ENCODE peak calls at places on chromosome 13, in eight cellular contexts. T, L, K, P, A, Y, I and E are unnamed samples. For H3K36me3, the result is how much of the 10 kb centered on the place peaks cover.

GRCh38 chr13:105291987-105292386 is 1243.5 kb downstream of the EFNB2 start:
- DNase-seq in I (no peak), A (no peak), P (no peak), L (no peak), K (no peak), Y (no peak), T (no peak), E (no peak)

GRCh38 chr13:60448907-60449510 is 52.0 kb downstream of the TDRD3 start:
- DNase-seq in I (peak), A (no peak), K (no peak), Y (peak), P (no peak), T (no peak), L (peak), E (no peak)

GRCh38 chr13:71879129-71879535 is 12.1 kb upstream of the DACH1 start:
- DNase-seq in Y (peak), P (no peak), T (no peak), K (no peak), I (no peak), L (no peak), A (no peak), E (no peak)

GRCh38 chr13:48797127-48797526 is 143.4 kb downstream of the CYSLTR2 start:
- DNase-seq in L (no peak), A (no peak), T (no peak), Y (no peak), I (no peak), P (no peak), K (no peak), E (no peak)

GRCh38 chr13:51825165-51825592 is 19.8 kb downstream of the TMEM272 start:
- DNase-seq in L (no peak), T (no peak), I (no peak), A (no peak), K (no peak), P (peak), Y (peak), E (no peak)

GRCh38 chr13:75271851-75272250 is 210.1 kb downstream of the TBC1D4 start:
- DNase-seq in I (no peak), A (no peak), P (no peak), K (no peak), T (no peak), L (no peak), Y (no peak), E (no peak)

GRCh38 chr13:50798923-50799322 is 44.6 kb downstream of the DLEU7 start:
- DNase-seq in Y (no peak), T (no peak), P (no peak), I (peak), K (no peak), A (no peak), L (no peak), E (no peak)

GRCh38 chr13:106573279-106573831 is 5.4 kb upstream of the ARGLU1 start:
- DNase-seq in I (no peak), L (no peak), P (peak), Y (no peak), T (peak), K (no peak), A (no peak), E (no peak)

GRCh38 chr13:48573213-48573612 is 40.3 kb upstream of the RCBTB2 start:
- DNase-seq in A (no peak), I (no peak), Y (no peak), P (no peak), T (no peak), L (no peak), K (no peak), E (no peak)

GRCh38 chr13:42883142-42883541 is 101.8 kb downstream of the FAM216B start:
- DNase-seq in L (no peak), K (no peak), A (no peak), P (no peak), T (no peak), Y (no peak), I (no peak), E (no peak)

GRCh38 chr13:39538826-39539555 is 64.0 kb downstream of the LHFPL6 start:
- DNase-seq in I (peak), A (no peak), L (no peak), Y (no peak), K (no peak), P (no peak), T (no peak), E (no peak)

GRCh38 chr13:51734786-51735185 is 69.2 kb downstream of the DHRS12 start:
- DNase-seq in I (peak), A (no peak), K (no peak), P (no peak), T (no peak), Y (no peak), L (no peak), E (no peak)

GRCh38 chr13:79621902-79622301 is 140.9 kb downstream of the NDFIP2 start:
- DNase-seq in I (no peak), K (no peak), T (no peak), Y (no peak), L (peak), P (no peak), A (no peak), E (no peak)

GRCh38 chr13:107348931-107349330 is 781.0 kb upstream of the ARGLU1 start:
- DNase-seq in A (no peak), I (no peak), P (no peak), Y (no peak), L (no peak), K (no peak), T (no peak), E (no peak)

GRCh38 chr13:113836917-113837553 is 26.8 kb downstream of the GAS6 start:
- DNase-seq in K (no peak), T (peak), I (peak), Y (no peak), P (peak), L (no peak), A (no peak), E (peak)

GRCh38 chr13:33908111-33908510 is 90.2 kb downstream of the RFC3 start:
- DNase-seq in A (no peak), T (no peak), Y (no peak), I (no peak), L (no peak), K (no peak), P (no peak), E (no peak)

GRCh38 chr13:31154939-31155338 is 6.8 kb downstream of the HSPH1 start:
- DNase-seq in I (no peak), L (no peak), T (no peak), P (no peak), A (no peak), Y (no peak), K (no peak), E (no peak)
- H3K36me3 ChIP-seq in I (half or more), L (half or more), T (under half), P (under half), A (half or more), Y (half or more), K (half or more), E (under half)

GRCh38 chr13:23979361-23980159 is 82.3 kb upstream of the C1QTNF9B start:
- DNase-seq in T (peak), L (no peak), A (peak), K (peak), P (peak), I (peak), Y (no peak), E (peak)
- H3K4me3 ChIP-seq in T (peak), L (peak), A (peak), K (peak), P (peak), I (peak), Y (no peak), E (peak)

GRCh38 chr13:97261254-97262015 is 39.3 kb downstream of the MBNL2 start:
- DNase-seq in K (no peak), Y (no peak), P (no peak), L (no peak), I (no peak), A (peak), T (no peak), E (no peak)
- H3K36me3 ChIP-seq in K (under half), Y (under half), P (under half), L (half or more), I (under half), A (under half), T (under half), E (under half)

GRCh38 chr13:27824121-27824520 is 31.8 kb downstream of the GSX1 start:
- DNase-seq in Y (no peak), T (no peak), I (no peak), P (no peak), L (no peak), A (no peak), K (no peak), E (no peak)

GRCh38 chr13:27827646-27828045 is 35.4 kb downstream of the GSX1 start:
- DNase-seq in I (no peak), L (no peak), P (no peak), Y (no peak), T (no peak), A (no peak), K (no peak), E (no peak)

GRCh38 chr13:27825153-27825552 is 32.9 kb downstream of the GSX1 start:
- DNase-seq in A (no peak), I (no peak), Y (no peak), K (no peak), L (no peak), T (no peak), P (no peak), E (no peak)

GRCh38 chr13:27830010-27830409 is 37.7 kb downstream of the GSX1 start:
- DNase-seq in K (peak), P (no peak), Y (peak), I (peak), L (no peak), A (peak), T (peak), E (peak)

GRCh38 chr13:27826379-27827353 is 34.4 kb downstream of the GSX1 start:
- DNase-seq in P (peak), Y (peak), L (peak), K (peak), A (peak), T (peak), I (peak), E (peak)
- H3K4me3 ChIP-seq in P (no peak), Y (peak), L (peak), K (no peak), A (no peak), T (peak), I (no peak), E (peak)